ENCODE peak calls at places on chromosome 4, in four cellular contexts. Q is brain microvascular endothelial cell, J is GM23338, S is OCI-LY7. T is an unnamed sample.
A peak's percentile ranks its signal among the peaks of the same experiment; 100 is the strongest.

GRCh38 chr4:89836897-89837384 is at the start of gene SNCA:
- DNase-seq in Q (peak; percentile 44), J (peak; percentile 93), S (no peak), T (peak; percentile 46)

GRCh38 chr4:152579107-152579764 is 43.3 kb upstream of the FBXW7 start:
- DNase-seq in Q (no peak), J (no peak), S (no peak), T (no peak)

GRCh38 chr4:31461425-31461824 is 741.3 kb downstream of the PCDH7 start:
- DNase-seq in Q (peak; percentile 48), J (no peak), S (no peak), T (peak; percentile 47)

GRCh38 chr4:173488656-173489055 is 41.4 kb downstream of the HAND2 start:
- DNase-seq in Q (no peak), J (no peak), S (no peak), T (no peak)

GRCh38 chr4:62377700-62378099 is 1177.6 kb downstream of the ADGRL3 start:
- DNase-seq in Q (no peak), J (no peak), S (no peak), T (no peak)

GRCh38 chr4:13994016-13994415 is 366.5 kb upstream of the BOD1L1 start:
- DNase-seq in Q (no peak), J (no peak), S (no peak), T (no peak)

GRCh38 chr4:41169256-41169655 is 45.1 kb downstream of the APBB2 start:
- DNase-seq in Q (no peak), J (no peak), S (no peak), T (no peak)

GRCh38 chr4:113080050-113080449 is 30.6 kb downstream of the ANK2 start:
- DNase-seq in Q (no peak), J (peak; percentile 35), S (no peak), T (no peak)

GRCh38 chr4:2338754-2339457 is 77.0 kb upstream of the MXD4 start:
- DNase-seq in Q (no peak), J (peak; percentile 44), S (no peak), T (no peak)

GRCh38 chr4:88630756-88631155 is 38.5 kb downstream of the HERC3 start:
- DNase-seq in Q (peak; percentile 63), J (no peak), S (no peak), T (peak; percentile 3)

GRCh38 chr4:177450421-177451107 is 8.3 kb upstream of the AGA start:
- DNase-seq in Q (no peak), J (no peak), S (no peak), T (no peak)

GRCh38 chr4:151957163-151957562 is 196.4 kb upstream of the GATB start:
- DNase-seq in Q (peak; percentile 21), J (peak; percentile 73), S (no peak), T (no peak)

GRCh38 chr4:66052426-66052825 is 382.1 kb upstream of the EPHA5 start:
- DNase-seq in Q (no peak), J (no peak), S (no peak), T (peak; percentile 8)

GRCh38 chr4:168098257-168098717 is 6.0 kb downstream of the ANXA10 start:
- DNase-seq in Q (peak; percentile 60), J (no peak), S (no peak), T (peak; percentile 16)

GRCh38 chr4:12949719-12950118 is 534.4 kb downstream of the RAB28 start:
- DNase-seq in Q (no peak), J (no peak), S (no peak), T (no peak)

GRCh38 chr4:52932586-52933482 is 70.7 kb downstream of the RASL11B start:
- DNase-seq in Q (peak; percentile 61), J (no peak), S (no peak), T (peak; percentile 90)

GRCh38 chr4:79294064-79294463 is 31.8 kb downstream of the NAA11 start:
- DNase-seq in Q (no peak), J (no peak), S (no peak), T (no peak)

GRCh38 chr4:121651597-121651996 is 45.2 kb downstream of the ANXA5 start:
- DNase-seq in Q (no peak), J (no peak), S (no peak), T (no peak)

GRCh38 chr4:139454646-139455045 is 725 bp downstream of the RAB33B start:
- DNase-seq in Q (no peak), J (no peak), S (peak; percentile 31), T (no peak)

GRCh38 chr4:110808371-110808878 is 185.5 kb upstream of the PITX2 start:
- DNase-seq in Q (peak; percentile 40), J (no peak), S (no peak), T (no peak)

GRCh38 chr4:40722576-40723161 is 27.1 kb upstream of the NSUN7 start:
- DNase-seq in Q (no peak), J (no peak), S (peak; percentile 29), T (no peak)

GRCh38 chr4:41346306-41347061 is 89.8 kb downstream of the UCHL1 start:
- DNase-seq in Q (no peak), J (no peak), S (no peak), T (peak; percentile 13)

GRCh38 chr4:74583757-74584156 is 138.8 kb downstream of the AREG start:
- DNase-seq in Q (no peak), J (no peak), S (no peak), T (no peak)

GRCh38 chr4:169640261-169640880 is 20.0 kb downstream of the CLCN3 start:
- DNase-seq in Q (peak; percentile 9), J (no peak), S (no peak), T (no peak)

GRCh38 chr4:121822796-121823504 is 733 bp downstream of the CCNA2 start:
- DNase-seq in Q (peak; percentile 24), J (peak; percentile 40), S (peak; percentile 74), T (peak; percentile 68)

GRCh38 chr4:89134775-89135319 is 23.5 kb downstream of the TIGD2 start:
- DNase-seq in Q (peak; percentile 83), J (no peak), S (no peak), T (no peak)

GRCh38 chr4:94140998-94141397 is 66.7 kb upstream of the SMARCAD1 start:
- DNase-seq in Q (no peak), J (no peak), S (no peak), T (no peak)

GRCh38 chr4:88225216-88226107 is 58.9 kb downstream of the PPM1K start:
- DNase-seq in Q (peak; percentile 60), J (no peak), S (no peak), T (no peak)

GRCh38 chr4:132710971-132711370 is 438.1 kb upstream of the PCDH10 start:
- DNase-seq in Q (no peak), J (no peak), S (no peak), T (no peak)

GRCh38 chr4:66565796-66566195 is 895.5 kb upstream of the EPHA5 start:
- DNase-seq in Q (no peak), J (no peak), S (no peak), T (no peak)

GRCh38 chr4:87036713-87037112 is 101.9 kb downstream of the AFF1 start:
- DNase-seq in Q (no peak), J (no peak), S (no peak), T (no peak)

GRCh38 chr4:26433556-26433955 is 56.7 kb downstream of the CCKAR start:
- DNase-seq in Q (no peak), J (no peak), S (no peak), T (no peak)

GRCh38 chr4:86448891-86449290 is 89.0 kb upstream of the MAPK10 start:
- DNase-seq in Q (no peak), J (no peak), S (no peak), T (no peak)

GRCh38 chr4:183906736-183907651 is 1.9 kb downstream of the STOX2 start:
- DNase-seq in Q (no peak), J (peak; percentile 74), S (no peak), T (peak; percentile 5)
- H3K4me3 ChIP-seq in Q (peak overlapping the region; percentile 61), J (peak overlapping the region; percentile 93), S (no peak overlapping the region), T (peak overlapping the region; percentile 27)

GRCh38 chr4:826508-827208 is 729 bp upstream of the CPLX1 start:
- DNase-seq in Q (no peak), J (peak; percentile 75), S (no peak), T (no peak)

GRCh38 chr4:824461-825062 is 1.4 kb downstream of the CPLX1 start:
- DNase-seq in Q (no peak), J (peak; percentile 43), S (no peak), T (no peak)

GRCh38 chr4:825063-825968 is 613 bp downstream of the CPLX1 start:
- DNase-seq in Q (no peak), J (peak; percentile 68), S (no peak), T (no peak)

GRCh38 chr4:827209-828081 is 1.5 kb upstream of the CPLX1 start:
- DNase-seq in Q (no peak), J (peak; percentile 35), S (no peak), T (no peak)

DNA sequence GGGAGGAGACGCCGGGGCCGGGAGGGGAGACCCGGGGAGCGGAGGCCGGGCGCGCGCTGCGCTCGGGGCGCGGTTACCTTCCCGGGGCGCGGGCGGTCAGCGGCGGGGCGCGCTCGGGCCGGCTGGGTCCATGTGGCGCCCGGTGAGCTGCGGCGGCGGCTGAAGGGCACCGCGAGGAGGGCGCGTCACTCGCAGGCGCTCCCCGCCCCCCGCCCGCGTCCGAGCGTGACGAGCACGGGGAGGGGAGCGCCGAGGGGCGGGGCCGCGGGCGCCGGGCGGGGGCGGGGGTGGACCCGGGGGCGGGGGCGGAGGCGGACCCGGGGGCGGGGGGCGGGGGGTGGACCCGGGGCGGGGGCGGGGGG is at the start of gene CPLX1:
- DNase-seq in Q (no peak), J (peak; percentile 78), S (peak; percentile 38), T (peak; percentile 22)
- H3K4me3 ChIP-seq in Q (no peak within 1 kb of the TSS), J (peak within 1 kb of the TSS; percentile 61), S (peak within 1 kb of the TSS; percentile 60), T (no peak within 1 kb of the TSS)

DNA sequence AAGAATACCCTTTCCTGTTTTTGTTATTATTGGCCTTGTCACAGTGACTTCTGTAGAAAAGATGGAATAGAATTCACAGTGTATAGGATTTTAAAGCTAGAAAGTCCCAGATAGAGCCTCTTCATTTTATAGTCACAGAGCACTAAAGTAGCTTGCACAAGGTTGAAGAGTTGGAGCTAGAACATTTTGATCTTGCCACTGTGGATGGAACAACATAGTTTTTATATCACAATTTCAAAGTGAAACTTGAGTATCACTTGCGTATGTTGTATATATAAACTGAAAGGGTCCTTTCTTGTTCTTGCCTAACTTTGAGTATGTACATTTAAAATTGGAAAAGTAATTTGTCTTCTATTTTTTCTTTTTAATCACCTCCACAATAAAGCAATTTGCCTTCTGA is 2.7 kb downstream of the USO1 start:
- DNase-seq in Q (no peak), J (no peak), S (no peak), T (no peak)
- H3K4me3 ChIP-seq in Q (no peak overlapping the region), J (peak overlapping the region; percentile 68), S (peak overlapping the region; percentile 84), T (peak overlapping the region; percentile 86)

GRCh38 chr4:162499478-162499877 is 335.7 kb upstream of the FSTL5 start:
- DNase-seq in Q (no peak), J (peak; percentile 30), S (peak; percentile 4), T (no peak)

GRCh38 chr4:162502109-162502508 is 338.3 kb upstream of the FSTL5 start:
- DNase-seq in Q (no peak), J (no peak), S (no peak), T (no peak)

GRCh38 chr4:162498168-162498567 is 334.4 kb upstream of the FSTL5 start:
- DNase-seq in Q (no peak), J (no peak), S (no peak), T (no peak)

GRCh38 chr4:162494935-162495334 is 331.1 kb upstream of the FSTL5 start:
- DNase-seq in Q (no peak), J (no peak), S (no peak), T (no peak)

DNA sequence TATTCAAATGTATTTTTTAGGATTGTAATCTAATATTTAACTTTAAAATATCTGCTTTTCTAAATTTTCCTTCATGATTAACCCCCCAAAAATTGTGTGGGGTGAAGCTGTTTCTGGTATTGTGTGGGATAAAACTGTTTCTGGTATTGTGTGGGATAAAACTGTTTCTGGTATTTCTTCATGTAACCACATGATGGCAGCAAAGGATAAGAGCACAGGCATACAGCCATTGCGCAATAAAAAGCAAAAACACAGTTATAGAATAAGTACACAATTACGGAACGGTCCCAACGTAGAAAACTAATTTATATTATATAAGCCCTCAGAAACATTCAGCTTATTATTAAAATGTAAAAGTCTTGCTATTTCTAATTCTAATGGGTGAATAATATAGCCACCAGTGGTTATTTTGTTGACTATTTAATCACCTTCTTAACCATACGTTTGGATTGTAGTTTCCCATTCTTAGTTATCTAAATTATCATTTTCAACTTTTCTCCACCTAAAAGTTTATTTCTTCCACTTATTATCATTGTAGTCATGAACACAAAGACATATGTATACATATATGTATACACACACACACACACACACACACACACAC is 333.9 kb upstream of the FSTL5 start:
- DNase-seq in Q (peak; percentile 5), J (peak; percentile 54), S (peak; percentile 53), T (no peak)
- H3K4me3 ChIP-seq in Q (no peak overlapping the region), J (no peak overlapping the region), S (no peak overlapping the region), T (no peak overlapping the region)

T was measured in MG63.